ENCODE peak calls at places on chromosome 12, in nine cellular contexts. O, G, L, C, D, I, X, P and U are unnamed samples.

GRCh38 chr12:57235012-57235727 is 5.7 kb downstream of the SHMT2 start:
- DNase-seq in X (no peak), C (peak), L (no peak), I (peak), P (no peak), O (no peak), G (peak), D (peak), U (peak)

GRCh38 chr12:100830003-100830795 is 35.6 kb downstream of the ANO4 start:
- DNase-seq in P (no peak), I (no peak), G (peak), C (no peak), X (no peak), L (no peak), O (no peak), D (no peak), U (no peak)

GRCh38 chr12:71840226-71840847 is 778 bp downstream of the TBC1D15 start:
- DNase-seq in P (peak), C (no peak), L (peak), D (peak), O (peak), I (no peak), X (no peak), G (peak), U (peak)

GRCh38 chr12:62256408-62257079 is 3.7 kb upstream of the USP15 start:
- DNase-seq in C (no peak), G (no peak), X (no peak), D (no peak), I (no peak), O (peak), P (no peak), L (no peak), U (no peak)

GRCh38 chr12:57889541-57889989 is 43.0 kb upstream of the CTDSP2 start:
- DNase-seq in X (no peak), G (no peak), I (peak), C (peak), O (peak), D (no peak), P (no peak), L (no peak), U (peak)

GRCh38 chr12:8035440-8036010 is 3.0 kb downstream of the FOXJ2 start:
- DNase-seq in L (no peak), I (no peak), X (no peak), D (no peak), G (no peak), P (no peak), O (peak), C (no peak), U (peak)

GRCh38 chr12:14961466-14962155 is at the start of gene ARHGDIB:
- DNase-seq in L (no peak), O (peak), I (no peak), P (no peak), X (peak), C (no peak), G (peak), D (no peak), U (no peak)

GRCh38 chr12:19093218-19093617 is 36.3 kb upstream of the PLEKHA5 start:
- DNase-seq in O (no peak), G (no peak), X (no peak), I (no peak), L (no peak), D (no peak), C (no peak), P (no peak), U (peak)

GRCh38 chr12:82803201-82803600 is 116.5 kb downstream of the TMTC2 start:
- DNase-seq in D (no peak), X (no peak), P (no peak), G (no peak), L (no peak), C (no peak), I (no peak), O (no peak), U (no peak)

GRCh38 chr12:53989227-53990113 is 4.5 kb downstream of the HOXC10 start:
- DNase-seq in C (no peak), L (peak), D (no peak), G (peak), X (peak), I (peak), O (peak), P (no peak), U (no peak)

GRCh38 chr12:131799828-131800593 is 28.2 kb upstream of the MMP17 start:
- DNase-seq in O (no peak), P (no peak), L (no peak), X (no peak), I (no peak), G (no peak), D (no peak), C (no peak), U (no peak)

GRCh38 chr12:55068416-55069010 is 48.7 kb downstream of the NEUROD4 start:
- DNase-seq in P (peak), O (peak), L (peak), G (peak), X (peak), C (peak), D (peak), I (peak), U (peak)

GRCh38 chr12:130640496-130640895 is 75.6 kb downstream of the RIMBP2 start:
- DNase-seq in D (no peak), G (no peak), C (no peak), O (no peak), L (no peak), X (no peak), I (no peak), P (no peak), U (no peak)

GRCh38 chr12:131283191-131283861 is 329.6 kb downstream of the ADGRD1 start:
- DNase-seq in I (no peak), O (no peak), G (no peak), P (no peak), C (no peak), L (no peak), D (no peak), X (no peak), U (no peak)

GRCh38 chr12:116066381-116067230 is 210.9 kb downstream of the MED13L start:
- DNase-seq in I (peak), L (peak), X (peak), O (peak), D (peak), C (no peak), P (peak), G (peak), U (peak)

GRCh38 chr12:55712700-55713415 is 3.0 kb upstream of the BLOC1S1 start:
- DNase-seq in G (no peak), O (peak), I (no peak), L (no peak), P (no peak), X (no peak), D (no peak), C (no peak), U (no peak)

GRCh38 chr12:85065816-85066482 is 29.8 kb downstream of the LRRIQ1 start:
- DNase-seq in X (no peak), L (no peak), P (no peak), G (no peak), O (no peak), D (peak), I (no peak), C (no peak), U (no peak)

GRCh38 chr12:97763113-97763512 is 300.5 kb downstream of the RMST start:
- DNase-seq in X (no peak), L (no peak), G (no peak), C (no peak), D (peak), O (no peak), P (no peak), I (no peak), U (no peak)

GRCh38 chr12:92105110-92105509 is 40.5 kb downstream of the BTG1 start:
- DNase-seq in D (no peak), X (no peak), P (no peak), I (no peak), L (no peak), O (no peak), C (no peak), G (no peak), U (no peak)

GRCh38 chr12:94282675-94283074 is 134.3 kb downstream of the PLXNC1 start:
- DNase-seq in G (no peak), I (no peak), X (no peak), L (no peak), D (no peak), C (no peak), O (no peak), P (no peak), U (no peak)

GRCh38 chr12:91804533-91804932 is 341.1 kb downstream of the BTG1 start:
- DNase-seq in O (no peak), L (peak), D (no peak), G (no peak), I (no peak), P (peak), C (peak), X (no peak), U (no peak)

GRCh38 chr12:126510630-126511029 is 1445.4 kb downstream of the AACS start:
- DNase-seq in G (peak), D (no peak), X (no peak), P (no peak), O (no peak), L (no peak), C (no peak), I (no peak), U (no peak)

GRCh38 chr12:75177997-75178396 is 31.6 kb downstream of the KCNC2 start:
- DNase-seq in P (peak), O (peak), G (no peak), D (no peak), X (no peak), I (no peak), L (peak), C (no peak), U (peak)

GRCh38 chr12:38904932-38905479 is 385 bp downstream of the CPNE8 start:
- DNase-seq in L (peak), O (peak), I (peak), C (peak), X (peak), P (peak), G (peak), D (peak), U (no peak)

GRCh38 chr12:52699960-52700359 is 3.4 kb downstream of the KRT77 start:
- DNase-seq in P (no peak), D (no peak), C (no peak), I (no peak), L (no peak), G (no peak), O (no peak), X (no peak), U (no peak)

GRCh38 chr12:48788852-48789775 is at the start of gene ADCY6:
- DNase-seq in P (peak), L (peak), O (peak), I (peak), D (peak), C (peak), X (peak), G (peak), U (peak)

GRCh38 chr12:46800160-46800559 is 25.6 kb downstream of the SLC38A4 start:
- DNase-seq in C (no peak), X (no peak), D (no peak), L (no peak), I (no peak), O (no peak), G (peak), P (no peak), U (no peak)

GRCh38 chr12:62684586-62685295 is 218.1 kb downstream of the MON2 start:
- DNase-seq in L (no peak), D (peak), I (no peak), P (no peak), O (peak), G (peak), C (no peak), X (no peak), U (peak)

GRCh38 chr12:108629824-108630476 is 3.7 kb downstream of the SELPLG start:
- DNase-seq in I (no peak), O (peak), C (no peak), P (no peak), X (peak), G (no peak), L (peak), D (no peak), U (peak)

GRCh38 chr12:23950011-23950774 is 723 bp upstream of the SOX5 start:
- DNase-seq in I (peak), L (no peak), O (peak), G (peak), C (peak), X (no peak), P (no peak), D (peak), U (no peak)
- H2AFZ ChIP-seq in I (no peak), L (no peak), O (peak), G (peak), C (no peak), X (peak), P (no peak), D (no peak), U (peak)

GRCh38 chr12:89960607-89961394 is 252.2 kb upstream of the ATP2B1 start:
- DNase-seq in G (no peak), I (no peak), C (no peak), D (no peak), X (no peak), L (peak), O (peak), P (no peak), U (peak)
- H3K27ac ChIP-seq in G (no peak), I (no peak), C (no peak), D (no peak), X (no peak), L (peak), O (no peak), P (no peak), U (no peak)

GRCh38 chr12:124233846-124234620 is 60.9 kb upstream of the RFLNA start:
- DNase-seq in L (no peak), G (no peak), X (no peak), C (no peak), I (no peak), D (no peak), O (peak), P (no peak), U (peak)
- H2AFZ ChIP-seq in L (no peak), G (no peak), X (no peak), C (no peak), I (no peak), D (no peak), O (peak), P (no peak), U (no peak)

GRCh38 chr12:104859144-104859543 is 98.9 kb downstream of the SLC41A2 start:
- DNase-seq in O (peak), P (no peak), G (no peak), X (no peak), L (peak), C (no peak), I (no peak), D (no peak), U (peak)

GRCh38 chr12:104852904-104853303 is 105.2 kb downstream of the SLC41A2 start:
- DNase-seq in P (no peak), O (no peak), I (no peak), G (no peak), L (no peak), D (no peak), C (no peak), X (no peak), U (peak)

GRCh38 chr12:104855599-104855998 is 102.5 kb downstream of the SLC41A2 start:
- DNase-seq in G (no peak), I (no peak), X (no peak), O (no peak), D (no peak), P (no peak), L (no peak), C (no peak), U (no peak)

GRCh38 chr12:104858611-104859010 is 99.5 kb downstream of the SLC41A2 start:
- DNase-seq in D (no peak), P (no peak), X (no peak), L (no peak), C (no peak), O (no peak), I (no peak), G (no peak), U (no peak)

GRCh38 chr12:104856548-104856947 is 101.5 kb downstream of the SLC41A2 start:
- DNase-seq in L (no peak), O (no peak), I (no peak), G (no peak), X (no peak), D (no peak), P (no peak), C (no peak), U (no peak)
- H3K27ac ChIP-seq in L (no peak), O (no peak), I (no peak), G (no peak), X (no peak), D (no peak), P (no peak), C (no peak), U (no peak)

GRCh38 chr12:76226956-76227355 is 121.3 kb downstream of the BBS10 start:
- DNase-seq in X (no peak), I (no peak), D (no peak), C (no peak), G (no peak), O (no peak), L (no peak), P (no peak), U (no peak)

GRCh38 chr12:76223869-76224268 is 124.3 kb downstream of the BBS10 start:
- DNase-seq in D (no peak), P (no peak), G (no peak), O (no peak), C (no peak), L (peak), I (no peak), X (no peak), U (no peak)

GRCh38 chr12:76220980-76221379 is 127.2 kb downstream of the BBS10 start:
- DNase-seq in L (no peak), P (no peak), D (no peak), G (peak), X (no peak), O (no peak), C (no peak), I (peak), U (no peak)

GRCh38 chr12:76232013-76232412 is 116.2 kb downstream of the BBS10 start:
- DNase-seq in P (no peak), I (no peak), C (no peak), X (no peak), O (no peak), L (no peak), G (no peak), D (no peak), U (no peak)

GRCh38 chr12:76226397-76226796 is 121.8 kb downstream of the BBS10 start:
- DNase-seq in I (no peak), C (no peak), X (no peak), G (no peak), O (peak), D (no peak), P (no peak), L (peak), U (peak)
- H2AFZ ChIP-seq in I (no peak), C (no peak), X (no peak), G (no peak), O (no peak), D (peak), P (no peak), L (no peak), U (no peak)